ENCODE peak calls at places on chromosomes 16 and 17, in four cellular contexts. Z is GM12891, G is K562, N is GM12878. O is an unnamed sample.

GRCh38 chr17:77857306-77857555 is 101.3 kb upstream of the TNRC6C start:
- DNase-seq in G (no peak), Z (no peak), N (no peak), O (no peak)

GRCh38 chr16:56295739-56296527 is 104.6 kb downstream of the GNAO1 start:
- DNase-seq in G (no peak), N (no peak), Z (no peak), O (no peak)

GRCh38 chr17:45009676-45010467 is 41.6 kb downstream of the DCAKD start:
- DNase-seq in N (no peak), Z (no peak), G (no peak), O (peak; percentile 54)

GRCh38 chr17:45222994-45223540 is 1.4 kb downstream of the FMNL1 start:
- DNase-seq in N (no peak), G (peak; percentile 37), Z (no peak), O (no peak)

GRCh38 chr16:31876955-31877828 is 3.6 kb downstream of the ZNF267 start:
- DNase-seq in G (peak; percentile 24), N (peak; percentile 94), Z (no peak), O (no peak)

GRCh38 chr17:45096141-45096540 is 35.0 kb downstream of the NMT1 start:
- DNase-seq in G (peak; percentile 40), Z (no peak), N (no peak), O (no peak)

GRCh38 chr17:39719966-39720365 is 10.4 kb downstream of the MIEN1 start:
- DNase-seq in G (no peak), Z (no peak), N (no peak), O (no peak)

GRCh38 chr16:77711775-77712174 is 10.5 kb upstream of the NUDT7 start:
- DNase-seq in Z (no peak), G (no peak), N (no peak), O (no peak)

GRCh38 chr16:11276880-11277593 is 757 bp upstream of the PRM2 start:
- DNase-seq in Z (no peak), G (no peak), N (no peak), O (no peak)

GRCh38 chr17:75595919-75596310 is 8.3 kb downstream of the MYO15B start:
- DNase-seq in G (no peak), Z (no peak), N (no peak), O (no peak)

GRCh38 chr16:67101301-67101675 is 8.5 kb upstream of the PHAF1 start:
- DNase-seq in G (no peak), Z (no peak), N (no peak), O (no peak)

DNA sequence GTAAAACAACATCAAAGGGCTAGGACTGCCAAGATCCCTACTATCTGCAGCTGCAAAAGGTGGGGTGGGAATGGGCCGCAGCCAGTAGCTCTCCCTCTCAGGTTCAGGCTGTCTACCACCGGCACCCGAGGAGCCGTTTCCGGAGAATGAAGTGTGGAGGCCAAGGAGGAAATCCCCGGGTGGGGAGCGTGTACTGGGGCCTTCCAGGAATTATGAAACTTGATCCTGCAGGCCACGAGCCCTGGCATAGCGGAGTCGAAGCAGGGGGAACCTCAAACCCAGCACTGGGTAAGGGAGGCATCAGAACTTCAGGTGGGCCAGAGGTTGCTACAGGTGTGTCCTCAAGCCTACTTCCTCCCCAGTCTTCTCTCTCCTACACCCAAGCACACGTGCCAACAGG is 5.1 kb downstream of the INPP5K start:
- DNase-seq in G (peak; percentile 32), N (no peak), Z (no peak), O (no peak)
- TF ChIP-seq SPI1 in G (no peak), N (no peak), Z (no peak), O (no peak)

GRCh38 chr17:35797370-35797769 is 1.9 kb upstream of the MMP28 start:
- DNase-seq in G (no peak), Z (no peak), N (no peak), O (no peak)

GRCh38 chr17:35796942-35797341 is 1.5 kb upstream of the MMP28 start:
- DNase-seq in G (no peak), Z (no peak), N (no peak), O (no peak)

GRCh38 chr17:35795871-35796265 is 427 bp upstream of the MMP28 start:
- DNase-seq in Z (no peak), G (no peak), N (no peak), O (no peak)

GRCh38 chr17:35793257-35793656 is 2.2 kb downstream of the MMP28 start:
- DNase-seq in N (no peak), Z (no peak), G (no peak), O (no peak)

DNA sequence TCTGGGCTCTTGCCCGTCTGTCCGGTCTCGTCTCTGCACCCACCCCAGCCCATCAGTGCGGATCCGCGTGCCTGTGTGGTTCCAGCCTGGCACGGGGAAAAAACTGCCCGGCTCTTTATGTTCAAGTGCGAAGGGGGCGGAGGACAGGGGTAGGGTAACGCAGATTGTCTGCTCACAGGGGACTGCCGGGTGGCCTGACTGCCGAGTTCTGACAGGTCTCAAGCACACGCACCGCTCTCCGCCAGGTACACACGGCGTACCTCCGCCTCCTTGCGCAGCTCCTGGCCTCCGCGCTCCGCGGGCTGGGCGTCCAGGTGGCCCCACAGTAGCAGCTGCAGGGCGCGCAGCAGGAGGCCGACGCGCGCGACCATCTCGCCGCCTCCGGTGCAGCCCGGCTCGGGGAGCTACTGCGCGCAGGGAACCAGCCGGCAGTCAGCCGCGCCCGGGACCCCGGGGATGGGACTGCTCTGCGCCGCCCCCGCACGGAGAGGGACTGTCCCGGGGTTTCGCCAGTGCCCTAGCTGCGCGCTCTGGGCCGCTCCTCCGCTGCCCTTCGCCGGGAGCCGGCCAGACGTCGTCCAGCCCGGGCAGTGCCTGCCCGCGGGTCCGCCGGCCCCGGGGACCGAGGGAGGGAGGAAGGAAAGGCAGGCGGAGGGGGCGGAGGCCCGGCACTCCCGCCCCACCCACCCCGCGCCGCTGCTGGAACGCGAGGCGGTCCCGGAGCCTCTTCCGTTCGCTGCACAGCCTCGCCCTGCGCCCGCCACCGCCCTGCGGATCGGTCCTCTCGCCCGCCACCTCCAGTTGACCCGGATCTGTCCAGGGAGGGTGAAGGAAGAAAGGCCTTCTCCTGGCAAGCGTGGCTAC is at the start of gene MMP28:
- DNase-seq in N (no peak), Z (peak; percentile 44), G (peak; percentile 43), O (no peak)
- TF ChIP-seq POLR2AphosphoS5 in N (no peak), Z (no peak), G (no peak), O (no peak)

DNA sequence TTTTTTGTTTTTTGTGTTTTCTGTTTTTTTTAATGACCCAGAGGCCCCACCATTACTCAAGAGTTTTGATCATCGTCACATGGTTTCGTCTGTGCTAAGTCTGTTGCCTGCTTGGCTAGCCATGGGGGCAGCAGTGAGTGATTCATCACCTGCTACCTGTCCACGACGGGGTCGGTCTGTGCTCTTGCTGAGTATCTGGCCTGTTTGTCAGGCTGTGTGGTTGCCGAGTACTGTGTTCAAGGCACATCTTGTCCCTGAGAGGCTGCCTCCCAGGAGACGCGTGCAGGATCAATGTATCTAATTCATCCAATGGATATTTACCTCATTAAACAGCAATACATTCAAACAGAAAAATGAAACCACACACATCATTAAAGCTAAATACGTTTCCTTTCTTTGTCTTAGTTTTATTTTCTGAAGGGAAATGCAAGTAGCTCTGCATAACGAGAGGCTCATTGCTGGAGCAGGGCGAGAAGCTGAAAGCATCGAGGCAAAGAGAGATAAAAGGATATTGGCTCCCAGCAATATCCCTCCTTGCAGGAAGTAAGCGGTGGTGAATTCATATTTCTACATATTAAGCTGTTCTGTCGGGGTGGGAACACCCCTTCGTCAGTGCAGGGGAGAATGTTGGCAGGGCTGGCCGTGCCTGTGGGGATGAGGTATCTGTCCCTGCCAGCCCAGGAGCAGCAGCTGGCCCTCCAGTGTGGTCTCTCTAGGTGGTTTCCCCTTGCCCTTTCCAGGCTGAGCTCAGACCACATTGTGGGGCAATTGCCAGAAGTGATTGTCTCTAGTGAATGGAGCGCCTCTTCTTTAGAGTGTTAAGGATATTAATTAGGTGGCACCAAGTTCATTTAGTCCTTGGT is 166.2 kb upstream of the ASIC2 start:
- DNase-seq in G (no peak), Z (no peak), N (peak; percentile 44), O (no peak)
- TF ChIP-seq SPI1 in G (no peak), Z (no peak), N (no peak), O (no peak)

DNA sequence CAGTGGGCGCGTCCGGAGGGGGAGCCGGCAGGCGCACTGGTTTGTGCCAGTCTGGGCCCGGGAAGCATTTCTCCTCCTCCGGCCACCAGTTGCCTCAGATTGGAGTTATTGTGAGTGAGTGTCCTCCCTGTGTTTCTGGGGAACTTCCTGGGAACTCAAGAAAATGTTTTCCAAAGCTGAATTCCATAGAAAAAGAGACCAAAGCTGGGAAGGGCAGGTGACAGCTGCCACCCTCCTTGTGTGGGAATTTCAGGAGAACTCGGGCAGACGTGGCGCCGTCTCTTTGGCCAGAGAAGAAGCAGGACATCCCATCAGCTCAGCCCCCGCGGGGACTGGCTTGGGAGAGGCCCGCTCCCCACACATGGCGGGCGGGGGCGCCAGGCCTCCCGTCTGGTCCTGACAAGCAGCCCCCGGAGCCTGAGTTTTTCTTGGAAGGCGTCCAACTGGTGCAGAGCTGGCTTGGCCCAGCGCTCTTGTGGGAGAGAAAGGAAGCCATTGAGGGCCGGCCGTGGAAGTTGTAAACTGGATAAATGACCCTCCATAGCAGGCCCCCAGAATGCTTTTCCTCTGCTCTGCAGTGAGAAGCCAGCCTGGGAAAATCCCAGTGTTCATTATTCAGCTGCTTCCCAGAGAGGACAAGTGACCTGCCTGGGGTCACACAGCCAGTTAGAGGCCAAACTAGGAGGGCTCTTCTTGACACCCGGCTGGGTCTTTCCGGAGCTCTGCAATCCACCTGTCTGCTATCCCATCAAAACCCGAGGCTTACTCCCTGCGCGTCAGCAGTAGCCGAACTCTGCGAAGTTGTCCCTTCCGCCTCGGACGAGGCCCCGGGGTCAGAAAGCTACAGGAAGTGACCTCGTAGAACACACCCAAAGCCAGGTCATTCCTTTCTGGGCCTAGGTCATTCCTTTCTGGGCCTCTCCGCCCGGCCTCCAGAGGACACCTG is 39.2 kb upstream of the GSE1 start:
- DNase-seq in G (peak; percentile 92), N (no peak), Z (no peak), O (no peak)
- TF ChIP-seq POLR2AphosphoS5 in G (peak; percentile 16), N (no peak), Z (no peak), O (no peak)

DNA sequence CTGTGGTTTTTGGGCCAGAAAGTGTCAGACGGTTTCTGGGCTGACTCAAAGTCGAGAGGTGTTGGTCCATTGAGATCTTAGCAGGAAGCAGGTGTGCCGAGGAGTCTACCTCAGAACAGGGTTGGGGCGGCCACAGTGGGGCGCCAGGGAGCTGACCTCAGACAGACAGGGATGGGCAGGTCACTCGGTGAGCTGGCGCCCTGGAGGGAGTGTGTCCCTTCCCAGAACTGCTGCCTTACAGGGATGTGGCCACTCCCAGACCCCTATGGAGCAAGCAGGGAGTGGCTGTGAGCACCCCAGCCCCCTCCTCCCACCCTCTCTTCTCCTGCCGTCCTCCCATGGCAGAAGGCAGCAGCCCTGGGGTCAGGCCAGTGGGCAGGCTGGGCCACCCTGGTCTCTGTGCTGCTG is 14.0 kb upstream of the DPEP1 start:
- DNase-seq in N (no peak), G (peak; percentile 81), Z (peak; percentile 63), O (no peak)
- TF ChIP-seq SPI1 in N (no peak), G (no peak), Z (no peak), O (no peak)

GRCh38 chr17:1447061-1447460 is 9.0 kb downstream of the CRK start:
- DNase-seq in Z (no peak), N (no peak), G (no peak), O (no peak)
- TF ChIP-seq POLR2AphosphoS5 in Z (no peak), N (no peak), G (no peak), O (no peak)